ENCODE peak calls at places on chromosomes 1 and 21, in nine cellular contexts. S is stomach; G is NCI-H345; K is CD4-positive, CD25-positive, alpha-beta regulatory T cell; E is activated naive CD4-positive, alpha-beta T cell treated with Interleukin-2 at 50 U/mL for 16 hours; W is effector memory CD8-positive, alpha-beta T cell; N is stimulated activated CD8-positive, alpha-beta memory T cell treated with anti-CD3 and anti-CD28 coated beads, Interleukin-2, amount 100 ng/mL, for 1 hour; B is LoVo; X is NCI-H1930. Y is an unnamed sample.

GRCh38 chr21:41832230-41833137 is 46.7 kb downstream of the PRDM15 start:
- DNase-seq in S (no peak), G (no peak), K (no peak), E (no peak), W (no peak), N (no peak), B (peak), X (no peak), Y (no peak)

GRCh38 chr1:59446257-59446901 is 149.5 kb downstream of the FGGY start:
- DNase-seq in S (no peak), G (no peak), K (no peak), E (no peak), W (no peak), N (no peak), B (no peak), X (peak), Y (peak)

GRCh38 chr21:22993144-22993543 is 1994.9 kb downstream of the NCAM2 start:
- DNase-seq in S (no peak), G (no peak), K (no peak), E (no peak), W (no peak), N (no peak), B (no peak), X (no peak), Y (no peak)

GRCh38 chr1:166119678-166120077 is 47.1 kb downstream of the FAM78B start:
- DNase-seq in S (no peak), G (no peak), K (no peak), E (no peak), W (no peak), N (no peak), B (no peak), X (no peak), Y (no peak)

GRCh38 chr1:2411801-2412394 is 466 bp downstream of the PEX10 start:
- DNase-seq in S (no peak), G (peak), K (no peak), E (no peak), W (no peak), N (no peak), B (peak), X (no peak), Y (peak)

GRCh38 chr1:160578694-160579191 is 553 bp downstream of the CD84 start:
- DNase-seq in S (no peak), G (no peak), K (no peak), E (no peak), W (no peak), N (no peak), B (no peak), X (no peak), Y (no peak)

GRCh38 chr1:27532119-27532695 is 42.2 kb upstream of the WASF2 start:
- DNase-seq in S (no peak), G (no peak), K (no peak), E (no peak), W (no peak), N (no peak), B (no peak), X (no peak), Y (no peak)

GRCh38 chr1:29798699-29799566 is 562.6 kb downstream of the PTPRU start:
- DNase-seq in S (no peak), G (no peak), K (no peak), E (no peak), W (no peak), N (no peak), B (no peak), X (no peak), Y (no peak)

GRCh38 chr1:29643281-29643680 is 407.0 kb downstream of the PTPRU start:
- DNase-seq in S (no peak), G (no peak), K (no peak), E (no peak), W (no peak), N (no peak), B (no peak), X (no peak), Y (no peak)

GRCh38 chr1:203607169-203607873 is 19.3 kb upstream of the ATP2B4 start:
- DNase-seq in S (peak), G (no peak), K (peak), E (peak), W (peak), N (peak), B (peak), X (no peak), Y (peak)

GRCh38 chr1:89190017-89190416 is 8.7 kb downstream of the GBP4 start:
- DNase-seq in S (no peak), G (no peak), K (no peak), E (no peak), W (no peak), N (no peak), B (no peak), X (no peak), Y (no peak)

GRCh38 chr1:5936621-5937372 is 55.4 kb downstream of the NPHP4 start:
- DNase-seq in S (no peak), G (no peak), K (no peak), E (no peak), W (no peak), N (no peak), B (no peak), X (no peak), Y (no peak)

GRCh38 chr21:43611598-43612369 is 47.5 kb downstream of the HSF2BP start:
- DNase-seq in S (peak), G (peak), K (peak), E (no peak), W (no peak), N (no peak), B (peak), X (no peak), Y (peak)

GRCh38 chr1:172549621-172550280 is 16.8 kb downstream of the SUCO start:
- DNase-seq in S (no peak), G (no peak), K (no peak), E (no peak), W (no peak), N (no peak), B (no peak), X (no peak), Y (no peak)

GRCh38 chr1:75264112-75264511 is 129.9 kb downstream of the LHX8 start:
- DNase-seq in S (no peak), G (no peak), K (no peak), E (no peak), W (no peak), N (no peak), B (no peak), X (no peak), Y (no peak)

GRCh38 chr21:45546636-45547203 is 4.5 kb upstream of the SLC19A1 start:
- DNase-seq in S (no peak), G (no peak), K (no peak), E (no peak), W (no peak), N (no peak), B (no peak), X (no peak), Y (no peak)

GRCh38 chr21:44800971-44801467 is 601 bp downstream of the UBE2G2 start:
- DNase-seq in S (no peak), G (peak), K (peak), E (peak), W (no peak), N (no peak), B (peak), X (no peak), Y (peak)

GRCh38 chr1:241799414-241799813 is 48.6 kb upstream of the EXO1 start:
- DNase-seq in S (no peak), G (no peak), K (no peak), E (no peak), W (no peak), N (no peak), B (no peak), X (no peak), Y (no peak)

GRCh38 chr1:234971586-234972297 is 156.9 kb downstream of the TOMM20 start:
- DNase-seq in S (no peak), G (no peak), K (no peak), E (no peak), W (no peak), N (no peak), B (no peak), X (no peak), Y (no peak)

Y was measured in kidney tubule cell.